ENCODE peak calls at places on chromosomes 7 and 10, in six cellular contexts. A is NCI-H1105 treated with DMSO at 0.1 percent for 48 hours; T is right lobe of liver; X is NCI-H2029; K is stimulated activated CD4-positive, alpha-beta T cell treated with anti-CD3 and anti-CD28 coated beads, Interleukin-4, amount 100 ng/mL, for 4 hours; R is spleen. B is an unnamed sample.
A peak's percentile ranks its signal among the peaks of the same experiment; 100 is the strongest.

GRCh38 chr10:103843854-103844567 is 11.4 kb downstream of the SH3PXD2A start:
- DNase-seq in A (no peak), T (no peak), X (no peak), K (no peak), R (peak; percentile 62), B (no peak)

GRCh38 chr10:35089641-35090161 is 440 bp downstream of the CUL2 start:
- DNase-seq in A (peak; percentile 11), T (no peak), X (no peak), K (no peak), R (no peak), B (no peak)

GRCh38 chr7:72077776-72078175 is 334.4 kb downstream of the CALN1 start:
- DNase-seq in A (no peak), T (no peak), X (no peak), K (no peak), R (no peak), B (no peak)

GRCh38 chr10:75801121-75801520 is 369.7 kb downstream of the LRMDA start:
- DNase-seq in A (no peak), T (no peak), X (no peak), K (no peak), R (no peak), B (no peak)

GRCh38 chr10:59753267-59753666 is at the start of gene MRLN:
- DNase-seq in A (no peak), T (no peak), X (no peak), K (no peak), R (no peak), B (no peak)

GRCh38 chr10:14350006-14350405 is 19.3 kb upstream of the FRMD4A start:
- DNase-seq in A (no peak), T (no peak), X (no peak), K (no peak), R (no peak), B (no peak)

GRCh38 chr7:157684596-157685429 is 348.0 kb downstream of the DNAJB6 start:
- DNase-seq in A (no peak), T (no peak), X (no peak), K (no peak), R (peak; percentile 63), B (no peak)

GRCh38 chr10:102628451-102628911 is 15.8 kb upstream of the TRIM8 start:
- DNase-seq in A (no peak), T (peak; percentile 75), X (no peak), K (no peak), R (peak; percentile 79), B (no peak)